ENCODE peak calls at places on chromosomes 7 and 10, in five cellular contexts. M, X, U, S and A are unnamed samples.

GRCh38 chr10:5948999-5949759 is 28.2 kb downstream of the IL15RA start:
- DNase-seq in M (peak; percentile 24), X (no peak), U (no peak), S (no peak), A (peak; percentile 65)

GRCh38 chr10:70234668-70235447 is 1.6 kb upstream of the PPA1 start:
- DNase-seq in M (no peak), X (no peak), U (no peak), S (no peak), A (no peak)

GRCh38 chr10:14017380-14017943 is 313.3 kb downstream of the FRMD4A start:
- DNase-seq in M (no peak), X (no peak), U (no peak), S (no peak), A (no peak)

GRCh38 chr7:96045919-96046318 is 273.6 kb downstream of the DYNC1I1 start:
- DNase-seq in M (no peak), X (no peak), U (no peak), S (no peak), A (no peak)

GRCh38 chr10:119028900-119029612 is 458 bp upstream of the NANOS1 start:
- DNase-seq in M (peak; percentile 95), X (peak; percentile 62), U (peak; percentile 82), S (peak; percentile 75), A (peak; percentile 86)

GRCh38 chr10:113959383-113959760 is 84.3 kb upstream of the ADRB1 start:
- DNase-seq in M (no peak), X (no peak), U (peak; percentile 64), S (no peak), A (no peak)

GRCh38 chr10:93376372-93377296 is 105.5 kb downstream of the MYOF start:
- DNase-seq in M (no peak), X (peak; percentile 45), U (peak; percentile 72), S (no peak), A (peak; percentile 73)

GRCh38 chr7:69412331-69413146 is 185.7 kb upstream of the AUTS2 start:
- DNase-seq in M (no peak), X (no peak), U (peak; percentile 82), S (no peak), A (no peak)

GRCh38 chr7:99739699-99740572 is 4.9 kb upstream of the CYP3A7 start:
- DNase-seq in M (no peak), X (no peak), U (no peak), S (no peak), A (no peak)

GRCh38 chr7:142088022-142088714 is 23.4 kb upstream of the MGAM2 start:
- DNase-seq in M (no peak), X (no peak), U (no peak), S (no peak), A (no peak)

GRCh38 chr10:79943871-79944270 is 5.0 kb downstream of the SFTPD start:
- DNase-seq in M (no peak), X (no peak), U (no peak), S (no peak), A (no peak)

GRCh38 chr7:74027683-74028320 is at the start of gene ELN:
- DNase-seq in M (no peak), X (no peak), U (peak; percentile 83), S (no peak), A (peak; percentile 70)

GRCh38 chr7:98360221-98361124 is 40.4 kb downstream of the BAIAP2L1 start:
- DNase-seq in M (no peak), X (no peak), U (no peak), S (no peak), A (peak; percentile 64)

GRCh38 chr7:155435110-155435509 is 22.8 kb upstream of the EN2 start:
- DNase-seq in M (peak; percentile 8), X (no peak), U (no peak), S (no peak), A (no peak)

GRCh38 chr7:27235387-27236052 is 7.1 kb upstream of the EVX1 start:
- DNase-seq in M (no peak), X (no peak), U (peak; percentile 76), S (no peak), A (no peak)

GRCh38 chr10:103816431-103816830 is 38.9 kb downstream of the SH3PXD2A start:
- DNase-seq in M (no peak), X (no peak), U (no peak), S (no peak), A (no peak)

GRCh38 chr10:3803884-3804741 is 19.1 kb upstream of the KLF6 start:
- DNase-seq in M (no peak), X (no peak), U (peak; percentile 17), S (peak; percentile 37), A (no peak)

GRCh38 chr7:130084037-130084875 is 13.9 kb downstream of the KLHDC10 start:
- DNase-seq in M (no peak), X (no peak), U (no peak), S (no peak), A (no peak)

GRCh38 chr7:8817448-8818036 is 384.1 kb downstream of the NXPH1 start:
- DNase-seq in M (no peak), X (no peak), U (no peak), S (no peak), A (no peak)

GRCh38 chr10:18723801-18724200 is 64.6 kb downstream of the ARL5B start:
- DNase-seq in M (no peak), X (no peak), U (no peak), S (no peak), A (no peak)

GRCh38 chr10:130326954-130327353 is 190.8 kb downstream of the GLRX3 start:
- DNase-seq in M (no peak), X (no peak), U (no peak), S (no peak), A (no peak)

GRCh38 chr10:98536551-98536950 is 89.8 kb upstream of the HPS1 start:
- DNase-seq in M (no peak), X (no peak), U (no peak), S (no peak), A (no peak)

GRCh38 chr7:149883049-149883439 is 9.3 kb downstream of the ATP6V0E2 start:
- DNase-seq in M (no peak), X (no peak), U (no peak), S (no peak), A (no peak)

GRCh38 chr10:126847666-126848065 is 57.6 kb upstream of the DOCK1 start:
- DNase-seq in M (no peak), X (no peak), U (no peak), S (no peak), A (no peak)

GRCh38 chr10:63236113-63236935 is 103.2 kb downstream of the NRBF2 start:
- DNase-seq in M (no peak), X (no peak), U (no peak), S (no peak), A (no peak)

GRCh38 chr10:51638737-51639136 is 60.7 kb downstream of the CSTF2T start:
- DNase-seq in M (no peak), X (no peak), U (no peak), S (no peak), A (no peak)

GRCh38 chr7:158252081-158252836 is 335.4 kb downstream of the PTPRN2 start:
- DNase-seq in M (no peak), X (no peak), U (peak; percentile 25), S (no peak), A (no peak)

GRCh38 chr7:149144996-149145850 is 2.0 kb upstream of the ZNF398 start:
- DNase-seq in M (no peak), X (no peak), U (peak; percentile 79), S (no peak), A (no peak)

GRCh38 chr10:11673346-11674330 is 62.2 kb upstream of the USP6NL start:
- DNase-seq in M (no peak), X (no peak), U (no peak), S (no peak), A (no peak)

GRCh38 chr7:40604601-40605438 is 470.0 kb downstream of the SUGCT start:
- DNase-seq in M (no peak), X (no peak), U (peak; percentile 44), S (peak; percentile 1), A (peak; percentile 50)

GRCh38 chr7:135206887-135207738 is 4.2 kb downstream of the WDR91 start:
- DNase-seq in M (no peak), X (no peak), U (no peak), S (no peak), A (no peak)

GRCh38 chr7:43495572-43495971 is 87.3 kb upstream of the STK17A start:
- DNase-seq in M (no peak), X (no peak), U (no peak), S (no peak), A (no peak)

GRCh38 chr10:43026039-43026973 is 50.6 kb upstream of the RET start:
- DNase-seq in M (peak; percentile 78), X (no peak), U (no peak), S (no peak), A (peak; percentile 27)

GRCh38 chr7:131331806-131332205 is 4.1 kb downstream of the MKLN1 start:
- DNase-seq in M (no peak), X (no peak), U (no peak), S (no peak), A (no peak)

GRCh38 chr7:2018786-2019692 is 213.7 kb downstream of the MAD1L1 start:
- DNase-seq in M (peak; percentile 78), X (no peak), U (no peak), S (no peak), A (no peak)

GRCh38 chr7:134108803-134109202 is 18.3 kb upstream of the LRGUK start:
- DNase-seq in M (no peak), X (no peak), U (no peak), S (no peak), A (no peak)

GRCh38 chr10:96840841-96841518 is 8.9 kb downstream of the LCOR start:
- DNase-seq in M (no peak), X (no peak), U (no peak), S (no peak), A (no peak)

GRCh38 chr10:116974442-116975005 is 30.5 kb downstream of the SHTN1 start:
- DNase-seq in M (no peak), X (no peak), U (no peak), S (no peak), A (no peak)

GRCh38 chr7:82413237-82413636 is 30.3 kb downstream of the CACNA2D1 start:
- DNase-seq in M (no peak), X (no peak), U (no peak), S (no peak), A (no peak)